ENCODE peak calls at places on chromosomes 11 and 22, in six cellular contexts. H is A549, C is HepG2, Q is K562, V is GM12878, D is H1. A is an unnamed sample.

GRCh38 chr22:17627961-17628303 is 617 bp downstream of the ATP6V1E1 start:
- DNase-seq in H (no peak), Q (no peak), V (no peak), D (no peak), C (no peak), A (no peak)

GRCh38 chr11:75277991-75278790 is 37.6 kb downstream of the TPBGL start:
- DNase-seq in V (no peak), Q (no peak), H (no peak), C (no peak), D (no peak), A (no peak)

GRCh38 chr11:117337061-117337460 is 9.4 kb downstream of the CEP164 start:
- DNase-seq in H (no peak), Q (no peak), V (no peak), D (no peak), C (no peak), A (no peak)

GRCh38 chr11:120594746-120595145 is 83.2 kb downstream of the GRIK4 start:
- DNase-seq in D (no peak), V (no peak), H (no peak), C (no peak), Q (no peak), A (no peak)

GRCh38 chr22:31488346-31488883 is 1.2 kb downstream of the EIF4ENIF1 start:
- DNase-seq in Q (no peak), H (no peak), C (no peak), D (no peak), V (no peak), A (no peak)

GRCh38 chr22:26669060-26669481 is 11.7 kb downstream of the MIAT start:
- DNase-seq in H (peak; percentile 76), C (peak; percentile 32), D (no peak), Q (no peak), V (no peak), A (peak; percentile 80)

GRCh38 chr22:31343235-31344191 is 2.6 kb downstream of the PATZ1 start:
- DNase-seq in Q (peak; percentile 15), H (no peak), V (no peak), C (no peak), D (peak; percentile 68), A (peak; percentile 67)

GRCh38 chr11:72209101-72209500 is 7.5 kb upstream of the FOLR2 start:
- DNase-seq in C (no peak), Q (no peak), D (no peak), V (no peak), H (no peak), A (no peak)

GRCh38 chr11:86152006-86152862 is 83.3 kb upstream of the PICALM start:
- DNase-seq in D (no peak), C (no peak), V (no peak), H (no peak), Q (no peak), A (no peak)

GRCh38 chr11:70478194-70478890 is 80.0 kb downstream of the CTTN start:
- DNase-seq in V (no peak), H (no peak), C (no peak), Q (no peak), D (no peak), A (peak; percentile 59)

GRCh38 chr11:116990061-116990473 is 108.2 kb downstream of the SIK3 start:
- DNase-seq in Q (peak; percentile 24), H (no peak), V (no peak), C (peak; percentile 90), D (no peak), A (no peak)

GRCh38 chr11:65888163-65888814 is at the start of gene FIBP:
- DNase-seq in D (peak; percentile 87), Q (peak; percentile 99), C (peak; percentile 90), H (peak; percentile 97), V (peak; percentile 83), A (peak; percentile 97)

GRCh38 chr11:99841885-99842284 is 821.1 kb downstream of the CNTN5 start:
- DNase-seq in D (no peak), H (no peak), Q (no peak), C (no peak), V (no peak), A (no peak)

GRCh38 chr11:125132586-125132985 is 21.2 kb upstream of the TMEM218 start:
- DNase-seq in Q (no peak), D (no peak), H (no peak), V (no peak), C (no peak), A (no peak)

GRCh38 chr11:6111635-6112034 is 4.2 kb downstream of the OR56B4 start:
- DNase-seq in H (no peak), C (no peak), Q (no peak), V (no peak), D (no peak), A (no peak)

GRCh38 chr11:13972033-13972910 is 9.7 kb downstream of the SPON1 start:
- DNase-seq in H (no peak), Q (no peak), C (no peak), V (no peak), D (no peak), A (no peak)

GRCh38 chr22:44870021-44870420 is 117.6 kb downstream of the ARHGAP8 start:
- DNase-seq in Q (peak; percentile 60), C (no peak), D (no peak), V (no peak), H (peak; percentile 63), A (no peak)

GRCh38 chr11:131600591-131600990 is 230.2 kb downstream of the NTM start:
- DNase-seq in V (no peak), D (no peak), H (no peak), Q (no peak), C (no peak), A (no peak)

GRCh38 chr22:50281957-50282356 is 11.8 kb upstream of the MAPK11 start:
- DNase-seq in Q (no peak), C (no peak), D (no peak), V (no peak), H (no peak), A (no peak)

GRCh38 chr11:59550842-59551650 is 39.7 kb downstream of the OR4D9 start:
- DNase-seq in C (peak; percentile 89), H (peak; percentile 95), Q (peak; percentile 96), D (peak; percentile 73), V (peak; percentile 86), A (peak; percentile 44)

GRCh38 chr11:59552844-59553243 is 41.5 kb downstream of the OR4D9 start:
- DNase-seq in D (no peak), Q (no peak), V (no peak), C (no peak), H (no peak), A (no peak)

GRCh38 chr11:59551651-59552521 is 40.5 kb downstream of the OR4D9 start:
- DNase-seq in Q (peak; percentile 87), D (no peak), H (peak; percentile 93), C (peak; percentile 42), V (no peak), A (peak; percentile 21)

GRCh38 chr11:59548309-59548656 is 36.9 kb downstream of the OR4D9 start:
- DNase-seq in Q (no peak), C (no peak), V (no peak), H (no peak), D (no peak), A (no peak)

GRCh38 chr11:59550368-59550841 is 39.1 kb downstream of the OR4D9 start:
- DNase-seq in Q (peak; percentile 97), V (peak; percentile 96), C (peak; percentile 94), H (peak; percentile 99), D (peak; percentile 97), A (peak; percentile 81)
- TF ChIP-seq EP300 in Q (peak; percentile 49), V (no peak), C (no peak), H (no peak), D (no peak), A (no peak)

DNA sequence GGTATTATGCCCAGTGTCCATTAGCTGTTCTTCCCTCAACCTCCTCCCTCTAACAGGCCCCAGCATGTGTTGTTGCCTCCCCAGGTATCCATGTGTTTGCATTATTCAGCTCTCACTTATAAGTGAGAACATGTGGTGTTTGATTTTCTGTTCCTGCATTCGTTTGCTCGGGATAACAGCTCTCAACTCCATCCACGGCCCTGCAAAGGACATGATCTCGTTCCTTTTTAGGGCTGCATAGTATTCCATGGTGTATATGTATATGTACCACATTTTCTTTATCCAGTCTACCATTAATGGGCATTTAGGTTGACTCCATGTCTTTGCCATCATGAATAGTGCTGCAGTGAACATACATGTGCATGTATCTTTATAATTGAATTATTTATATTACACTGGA is 82.8 kb downstream of the PRMT3 start:
- DNase-seq in H (no peak), C (no peak), Q (no peak), V (no peak), D (no peak), A (no peak)
- H3K4me1 ChIP-seq in H (no peaks in the 10 kb centered on the region), C (no peaks in the 10 kb centered on the region), Q (peaks cover 9% of the 10 kb centered on the region), V (peaks cover 8% of the 10 kb centered on the region), D (no peaks in the 10 kb centered on the region), A (peaks cover 7% of the 10 kb centered on the region)

GRCh38 chr22:19843107-19843856 is 11.4 kb downstream of the GNB1L start:
- DNase-seq in V (no peak), H (no peak), Q (no peak), C (no peak), D (no peak), A (no peak)

GRCh38 chr22:19845369-19845722 is 9.3 kb downstream of the GNB1L start:
- DNase-seq in C (no peak), D (no peak), Q (no peak), H (no peak), V (no peak), A (peak; percentile 39)

GRCh38 chr22:19846620-19847344 is 7.9 kb downstream of the GNB1L start:
- DNase-seq in C (no peak), Q (no peak), H (no peak), D (no peak), V (no peak), A (no peak)

GRCh38 chr22:19843857-19844422 is 10.7 kb downstream of the GNB1L start:
- DNase-seq in D (no peak), C (no peak), Q (no peak), V (no peak), H (no peak), A (no peak)

GRCh38 chr22:19844423-19845368 is 10.0 kb downstream of the GNB1L start:
- DNase-seq in D (no peak), H (no peak), C (no peak), Q (no peak), V (no peak), A (peak; percentile 80)
- H3K4me2 ChIP-seq in D (no peak overlapping the region), H (no peak overlapping the region), C (no peak overlapping the region), Q (no peak overlapping the region), V (no peak overlapping the region), A (peak overlapping the region; percentile 64)

DNA sequence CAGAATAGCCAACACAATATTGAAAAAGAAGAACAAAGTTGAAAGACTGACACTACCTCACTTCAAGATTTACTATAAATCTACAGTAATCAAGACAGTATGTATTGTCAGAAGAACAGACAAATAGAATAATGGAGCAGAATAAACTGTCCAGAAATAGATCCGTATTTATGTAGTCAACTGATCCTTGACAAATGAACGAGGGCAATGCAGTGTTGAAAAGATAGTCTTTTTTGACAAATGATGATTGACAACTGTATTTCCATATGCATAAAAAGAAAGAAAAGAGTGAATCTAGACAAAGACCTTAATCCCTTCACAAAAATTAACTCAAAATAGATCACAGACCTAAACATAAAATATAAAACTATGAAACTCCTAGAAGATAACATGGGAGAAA is 767.1 kb downstream of the KCNA4 start:
- DNase-seq in C (no peak), H (no peak), D (no peak), V (no peak), Q (no peak), A (no peak)
- TF ChIP-seq EP300 in C (no peak), H (no peak), D (no peak), V (no peak), Q (no peak), A (no peak)